ENCODE peak calls at places on chromosomes 3 and 15, in eight cellular contexts. I, C, J, R, L, V, G and H are unnamed samples.

GRCh38 chr15:58438956-58439355 is 7.2 kb downstream of the LIPC start:
- DNase-seq in G (peak; percentile 60), L (no peak), R (peak; percentile 88), V (no peak), J (no peak), C (peak; percentile 46), I (peak; percentile 24), H (peak; percentile 72)

GRCh38 chr15:75024102-75024636 is 779 bp downstream of the PPCDC start:
- DNase-seq in L (no peak), C (peak; percentile 33), I (peak; percentile 45), G (peak; percentile 15), V (no peak), R (peak; percentile 33), J (no peak), H (no peak)

GRCh38 chr15:96180062-96180745 is 150.3 kb upstream of the NR2F2 start:
- DNase-seq in L (no peak), V (no peak), J (no peak), C (no peak), I (no peak), G (no peak), R (no peak), H (no peak)

GRCh38 chr3:39362812-39363211 is 20.4 kb upstream of the SLC25A38 start:
- DNase-seq in C (no peak), L (no peak), I (no peak), R (no peak), V (no peak), J (no peak), G (no peak), H (no peak)

GRCh38 chr3:30934208-30934550 is 39.7 kb upstream of the GADL1 start:
- DNase-seq in R (peak; percentile 55), L (no peak), G (peak; percentile 55), C (no peak), J (no peak), V (no peak), I (peak; percentile 36), H (no peak)

GRCh38 chr3:195048059-195048905 is 222.7 kb downstream of the XXYLT1 start:
- DNase-seq in V (no peak), I (peak; percentile 7), C (no peak), G (no peak), R (no peak), L (no peak), J (no peak), H (no peak)

GRCh38 chr3:174810256-174810655 is 48.9 kb upstream of the NAALADL2 start:
- DNase-seq in J (no peak), G (no peak), I (no peak), R (no peak), C (no peak), V (no peak), L (no peak), H (no peak)

GRCh38 chr3:196016485-196016884 is 65.4 kb downstream of the TFRC start:
- DNase-seq in G (no peak), J (no peak), C (no peak), I (no peak), V (no peak), R (no peak), L (no peak), H (no peak)

GRCh38 chr15:89003865-89004725 is 84.2 kb upstream of the ABHD2 start:
- DNase-seq in R (peak; percentile 79), G (peak; percentile 78), V (no peak), L (peak; percentile 26), J (no peak), I (no peak), C (no peak), H (no peak)

GRCh38 chr3:150599611-150600297 is 3.4 kb upstream of the SELENOT start:
- DNase-seq in L (no peak), J (no peak), R (no peak), I (no peak), C (no peak), V (no peak), G (no peak), H (no peak)

GRCh38 chr15:94252223-94252766 is 20.9 kb downstream of the MCTP2 start:
- DNase-seq in I (no peak), C (no peak), J (no peak), L (no peak), R (no peak), G (no peak), V (no peak), H (no peak)

GRCh38 chr3:167184511-167184910 is 195.6 kb downstream of the ZBBX start:
- DNase-seq in I (no peak), R (peak; percentile 1), C (no peak), J (no peak), L (no peak), V (no peak), G (peak; percentile 39), H (no peak)

GRCh38 chr3:44476181-44476599 is 1.3 kb downstream of the ZNF445 start:
- DNase-seq in R (no peak), L (no peak), G (no peak), J (no peak), I (no peak), V (no peak), C (no peak), H (no peak)

GRCh38 chr15:64447536-64448315 is 12.7 kb upstream of the ZNF609 start:
- DNase-seq in C (no peak), R (no peak), L (no peak), G (no peak), J (no peak), V (no peak), I (no peak), H (no peak)

GRCh38 chr3:143201870-143202269 is 82.3 kb downstream of the CHST2 start:
- DNase-seq in I (no peak), J (no peak), G (no peak), L (no peak), C (no peak), R (no peak), V (no peak), H (no peak)

GRCh38 chr3:184005981-184006507 is 11.6 kb downstream of the ABCC5 start:
- DNase-seq in L (peak; percentile 68), R (peak; percentile 24), I (peak; percentile 26), J (peak; percentile 85), C (peak; percentile 76), V (peak; percentile 77), G (no peak), H (peak; percentile 30)

GRCh38 chr15:57235865-57236264 is 140.4 kb upstream of the CGNL1 start:
- DNase-seq in G (peak; percentile 48), I (no peak), C (no peak), L (no peak), V (no peak), R (peak; percentile 68), J (no peak), H (no peak)

GRCh38 chr3:20194793-20195460 is 8.9 kb upstream of the SGO1 start:
- DNase-seq in J (no peak), R (no peak), I (no peak), C (no peak), L (no peak), V (no peak), G (no peak), H (no peak)

GRCh38 chr15:30991301-30992072 is at the start of gene MTMR10:
- DNase-seq in L (peak; percentile 66), R (peak; percentile 82), J (peak; percentile 88), C (peak; percentile 74), V (peak; percentile 89), G (peak; percentile 91), I (peak; percentile 64), H (peak; percentile 89)

GRCh38 chr3:53067571-53067970 is 21.7 kb upstream of the SFMBT1 start:
- DNase-seq in R (no peak), I (no peak), L (no peak), G (no peak), J (no peak), C (no peak), V (no peak), H (no peak)

GRCh38 chr3:43707266-43707665 is 16.5 kb downstream of the ABHD5 start:
- DNase-seq in G (no peak), I (no peak), V (no peak), L (no peak), J (no peak), C (no peak), R (no peak), H (no peak)

GRCh38 chr15:101723874-101724674 is at the start of gene TARS3:
- DNase-seq in L (peak; percentile 97), V (peak; percentile 98), R (peak; percentile 94), I (peak; percentile 95), C (peak; percentile 96), G (peak; percentile 97), J (peak; percentile 98), H (peak; percentile 98)
- TF ChIP-seq CTCF in L (no peak), V (no peak), R (no peak), I (no peak), C (no peak), G (peak; percentile 34), J (peak; percentile 19), H (no peak)

GRCh38 chr15:90595760-90596155 is 66.0 kb downstream of the CRTC3 start:
- DNase-seq in C (no peak), G (no peak), L (no peak), I (no peak), R (no peak), V (no peak), J (no peak), H (no peak)
- H3K4me1 ChIP-seq in C (peaks cover 18% of the 10 kb centered on the region), G (peaks cover 5% of the 10 kb centered on the region), L (peaks cover 61% of the 10 kb centered on the region), I (peaks cover 25% of the 10 kb centered on the region), R (peaks cover 54% of the 10 kb centered on the region), V (no peaks in the 10 kb centered on the region), J (peaks cover 84% of the 10 kb centered on the region), H (peaks cover 14% of the 10 kb centered on the region)

GRCh38 chr3:148605551-148605950 is 92.2 kb upstream of the AGTR1 start:
- DNase-seq in G (no peak), I (no peak), R (no peak), C (no peak), J (no peak), L (no peak), V (no peak), H (no peak)
- TF ChIP-seq CTCF in G (no peak), I (no peak), R (no peak), C (no peak), J (no peak), L (no peak), V (no peak), H (no peak)

DNA sequence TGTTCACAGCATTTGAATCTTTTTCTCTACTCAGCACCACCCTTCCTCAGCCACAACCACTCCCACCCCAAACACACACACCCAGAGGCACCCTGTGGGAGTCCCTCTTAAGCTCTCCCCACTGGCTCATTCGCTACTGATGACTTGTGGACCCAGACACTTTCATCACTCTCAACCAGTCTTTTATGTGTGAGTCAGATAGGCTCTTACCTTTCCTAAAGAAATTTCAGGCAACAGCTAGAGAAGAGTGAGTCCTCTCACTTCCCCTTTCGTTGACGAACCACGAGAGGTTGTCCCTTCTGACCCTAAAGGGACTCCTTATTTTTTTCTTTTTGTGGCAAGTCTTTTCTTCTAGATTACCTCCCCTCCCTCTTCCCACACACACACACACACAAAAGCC is 58.1 kb downstream of the ARHGAP31 start:
- DNase-seq in C (no peak), J (no peak), I (no peak), V (no peak), G (no peak), R (no peak), L (no peak), H (no peak)
- H3K4me1 ChIP-seq in C (no peaks in the 10 kb centered on the region), J (peaks cover 78% of the 10 kb centered on the region), I (peaks cover 11% of the 10 kb centered on the region), V (no peaks in the 10 kb centered on the region), G (peaks cover 62% of the 10 kb centered on the region), R (no peaks in the 10 kb centered on the region), L (peaks cover 10% of the 10 kb centered on the region), H (no peaks in the 10 kb centered on the region)

GRCh38 chr3:32882603-32883025 is 64.8 kb downstream of the TRIM71 start:
- DNase-seq in G (no peak), V (no peak), L (no peak), J (no peak), I (no peak), R (no peak), C (no peak), H (no peak)
- TF ChIP-seq CTCF in G (no peak), V (no peak), L (no peak), J (no peak), I (no peak), R (no peak), C (no peak), H (no peak)

GRCh38 chr3:16841906-16842709 is 42.6 kb upstream of the PLCL2 start:
- DNase-seq in J (peak; percentile 75), C (peak; percentile 20), I (no peak), G (no peak), R (no peak), V (peak; percentile 52), L (peak; percentile 29), H (peak; percentile 60)
- H3K4me1 ChIP-seq in J (peaks cover 31% of the 10 kb centered on the region), C (peaks cover 69% of the 10 kb centered on the region), I (peaks cover 10% of the 10 kb centered on the region), G (peaks cover 18% of the 10 kb centered on the region), R (no peaks in the 10 kb centered on the region), V (peaks cover 26% of the 10 kb centered on the region), L (peaks cover 58% of the 10 kb centered on the region), H (no peaks in the 10 kb centered on the region)